ENCODE peak calls at places on chromosomes 3 and 15, in ten cellular contexts. T is OCI-M1, C is heart right ventricle, E is GM13977, V is EH, B is fibroblast of villous mesenchyme, Q is T-helper 2 cell, O is epithelial cell of esophagus, D is NAMALWA, F is stomach. A is an unnamed sample.

GRCh38 chr15:88647362-88648105 is 8.7 kb downstream of the ISG20 start:
- DNase-seq in Q (no peak), T (no peak), D (peak), V (no peak), O (no peak), C (no peak), F (peak), E (no peak), B (no peak), A (peak)

GRCh38 chr15:40942337-40942854 is 10.9 kb upstream of the CHAC1 start:
- DNase-seq in E (no peak), C (no peak), T (peak), Q (no peak), F (no peak), B (peak), D (peak), O (no peak), V (peak), A (no peak)

GRCh38 chr15:101314301-101314700 is 19.3 kb upstream of the SNRPA1 start:
- DNase-seq in C (no peak), E (no peak), O (no peak), T (no peak), D (no peak), Q (no peak), V (no peak), F (no peak), B (no peak), A (no peak)

GRCh38 chr3:141050576-141050912 is 603 bp upstream of the SPSB4 start:
- DNase-seq in Q (no peak), E (no peak), O (no peak), D (no peak), B (no peak), T (no peak), C (no peak), F (no peak), V (peak), A (no peak)

GRCh38 chr15:67922106-67922505 is 82.3 kb upstream of the RNU6-1 start:
- DNase-seq in Q (no peak), B (no peak), F (no peak), C (no peak), O (no peak), E (no peak), V (no peak), D (no peak), T (no peak), A (no peak)

GRCh38 chr3:40249168-40249567 is 60.3 kb upstream of the EIF1B start:
- DNase-seq in Q (no peak), F (no peak), E (no peak), O (no peak), D (no peak), V (no peak), T (no peak), C (peak), B (no peak), A (no peak)

GRCh38 chr15:43463542-43463941 is 29.4 kb downstream of the TP53BP1 start:
- DNase-seq in Q (no peak), C (no peak), D (no peak), E (no peak), V (peak), T (peak), F (no peak), B (peak), O (no peak), A (no peak)

GRCh38 chr3:148694116-148694515 is 3.6 kb upstream of the AGTR1 start:
- DNase-seq in Q (no peak), V (no peak), F (no peak), E (no peak), O (no peak), B (no peak), T (no peak), D (no peak), C (no peak), A (no peak)

GRCh38 chr15:39125904-39126303 is 455.0 kb upstream of the THBS1 start:
- DNase-seq in E (peak), D (peak), T (peak), F (no peak), V (peak), C (no peak), O (peak), B (peak), Q (no peak), A (no peak)

GRCh38 chr3:5239602-5240001 is 52.1 kb downstream of the EDEM1 start:
- DNase-seq in V (no peak), D (no peak), Q (no peak), C (no peak), O (no peak), F (no peak), E (no peak), B (no peak), T (peak), A (no peak)

GRCh38 chr15:90097475-90097874 is 4.8 kb downstream of the IDH2 start:
- DNase-seq in C (no peak), O (no peak), V (no peak), Q (peak), D (peak), F (no peak), B (peak), T (peak), E (peak), A (no peak)

GRCh38 chr15:78625621-78626280 is 5.0 kb upstream of the CHRNA3 start:
- DNase-seq in C (no peak), T (no peak), E (peak), V (no peak), B (no peak), F (peak), Q (no peak), O (no peak), D (no peak), A (no peak)

GRCh38 chr15:89171136-89172072 is 50.0 kb downstream of the RLBP1 start:
- DNase-seq in F (peak), C (no peak), O (peak), E (no peak), B (peak), V (peak), D (peak), T (peak), Q (no peak), A (peak)